ENCODE peak calls at places on chromosomes 12 and 14, in nine cellular contexts. T is GM23248, E is endothelial cell of umbilical vein, N is OCI-LY7, H is neural progenitor cell, Y is H9, A is IMR-90, S is PC-3, B is fibroblast of lung. V is an unnamed sample.

GRCh38 chr12:110426300-110426910 is 22.9 kb upstream of the ANAPC7 start:
- DNase-seq in T (no peak), E (no peak), N (no peak), H (no peak), Y (no peak), A (peak; percentile 4), S (no peak), B (no peak), V (no peak)

GRCh38 chr14:77340389-77340788 is 19.6 kb downstream of the GSTZ1 start:
- DNase-seq in T (no peak), E (no peak), N (no peak), H (no peak), Y (no peak), A (no peak), S (no peak), B (no peak), V (no peak)

GRCh38 chr12:93234641-93235040 is 143.1 kb upstream of the NUDT4 start:
- DNase-seq in T (no peak), E (peak; percentile 89), N (no peak), H (no peak), Y (no peak), A (no peak), S (peak; percentile 58), B (no peak), V (no peak)

GRCh38 chr14:58808828-58809227 is 171.1 kb downstream of the DACT1 start:
- DNase-seq in T (peak; percentile 25), E (peak; percentile 61), N (no peak), H (no peak), Y (no peak), A (peak; percentile 43), S (peak; percentile 87), B (peak; percentile 75), V (no peak)

GRCh38 chr12:26721800-26722199 is 111.2 kb downstream of the ITPR2 start:
- DNase-seq in T (peak; percentile 15), E (peak; percentile 92), N (no peak), H (no peak), Y (no peak), A (no peak), S (peak; percentile 74), B (peak; percentile 82), V (peak; percentile 26)

GRCh38 chr12:39798429-39798828 is 178.8 kb upstream of the ABCD2 start:
- DNase-seq in T (no peak), E (no peak), N (no peak), H (no peak), Y (no peak), A (no peak), S (no peak), B (no peak), V (no peak)

GRCh38 chr14:104287301-104288009 is 149.1 kb downstream of the KIF26A start:
- DNase-seq in T (no peak), E (no peak), N (no peak), H (no peak), Y (no peak), A (no peak), S (no peak), B (no peak), V (no peak)

GRCh38 chr14:95895720-95896119 is 19.1 kb downstream of the TUNAR start:
- DNase-seq in T (peak; percentile 31), E (no peak), N (peak; percentile 77), H (peak; percentile 63), Y (peak; percentile 82), A (no peak), S (peak; percentile 22), B (no peak), V (no peak)

GRCh38 chr12:70247653-70248199 is 4.5 kb downstream of the CNOT2 start:
- DNase-seq in T (peak; percentile 18), E (peak; percentile 60), N (no peak), H (no peak), Y (no peak), A (no peak), S (no peak), B (no peak), V (no peak)

GRCh38 chr12:106045251-106045674 is 93.5 kb downstream of the NUAK1 start:
- DNase-seq in T (no peak), E (no peak), N (no peak), H (no peak), Y (no peak), A (no peak), S (no peak), B (no peak), V (no peak)

GRCh38 chr12:20148241-20148640 is 220.1 kb upstream of the PDE3A start:
- DNase-seq in T (no peak), E (no peak), N (no peak), H (no peak), Y (no peak), A (no peak), S (no peak), B (no peak), V (no peak)

GRCh38 chr14:75720828-75721227 is 59.8 kb downstream of the TTLL5 start:
- DNase-seq in T (peak; percentile 59), E (peak; percentile 59), N (no peak), H (no peak), Y (no peak), A (no peak), S (no peak), B (peak; percentile 62), V (peak; percentile 18)

GRCh38 chr12:93166891-93167307 is 210.8 kb upstream of the NUDT4 start:
- DNase-seq in T (no peak), E (no peak), N (peak; percentile 81), H (no peak), Y (no peak), A (no peak), S (no peak), B (no peak), V (no peak)

GRCh38 chr12:46801293-46801692 is 24.5 kb downstream of the SLC38A4 start:
- DNase-seq in T (no peak), E (peak; percentile 3), N (no peak), H (no peak), Y (no peak), A (no peak), S (no peak), B (no peak), V (no peak)
- H2AFZ ChIP-seq in T (no peak overlapping the region), E (no peak overlapping the region), N (no peak overlapping the region), H (no peak overlapping the region), Y (no peak overlapping the region), A (no peak overlapping the region), S (no peak overlapping the region), B (no peak overlapping the region), V (no peak overlapping the region)

GRCh38 chr12:57091633-57092528 is 3.0 kb downstream of the NAB2 start:
- DNase-seq in T (no peak), E (no peak), N (no peak), H (no peak), Y (no peak), A (no peak), S (no peak), B (no peak), V (no peak)

GRCh38 chr12:57093412-57094193 is 4.7 kb downstream of the NAB2 start:
- DNase-seq in T (peak; percentile 93), E (peak; percentile 38), N (peak; percentile 55), H (peak; percentile 70), Y (peak; percentile 85), A (peak; percentile 90), S (peak; percentile 33), B (peak; percentile 85), V (peak; percentile 77)

GRCh38 chr12:57094194-57095160 is 5.6 kb downstream of the NAB2 start:
- DNase-seq in T (no peak), E (no peak), N (no peak), H (no peak), Y (no peak), A (no peak), S (no peak), B (no peak), V (no peak)

GRCh38 chr12:57092529-57092862 is 3.6 kb downstream of the NAB2 start:
- DNase-seq in T (no peak), E (no peak), N (no peak), H (no peak), Y (no peak), A (no peak), S (no peak), B (no peak), V (no peak)

GRCh38 chr12:57092876-57093411 is 4.0 kb downstream of the NAB2 start:
- DNase-seq in T (no peak), E (no peak), N (no peak), H (no peak), Y (no peak), A (no peak), S (no peak), B (no peak), V (no peak)
- H3K4me2 ChIP-seq in T (peak overlapping the region; percentile 77), E (no peak overlapping the region), N (no peak overlapping the region), H (no peak overlapping the region), Y (no peak overlapping the region), A (peak overlapping the region; percentile 13), S (no peak overlapping the region), B (peak overlapping the region; percentile 55), V (peak overlapping the region; percentile 67)

GRCh38 chr12:78888583-78888982 is 24.0 kb downstream of the SYT1 start:
- DNase-seq in T (no peak), E (no peak), N (peak; percentile 23), H (no peak), Y (no peak), A (no peak), S (no peak), B (no peak), V (no peak)

GRCh38 chr12:78887008-78887407 is 22.4 kb downstream of the SYT1 start:
- DNase-seq in T (peak; percentile 93), E (peak; percentile 73), N (no peak), H (no peak), Y (no peak), A (peak; percentile 80), S (peak; percentile 75), B (peak; percentile 96), V (peak; percentile 58)

GRCh38 chr12:78880078-78880477 is 15.5 kb downstream of the SYT1 start:
- DNase-seq in T (peak; percentile 14), E (peak; percentile 28), N (no peak), H (peak; percentile 63), Y (no peak), A (peak; percentile 1), S (peak; percentile 18), B (no peak), V (no peak)

GRCh38 chr12:78887444-78887843 is 22.9 kb downstream of the SYT1 start:
- DNase-seq in T (no peak), E (no peak), N (no peak), H (no peak), Y (no peak), A (no peak), S (no peak), B (no peak), V (no peak)

GRCh38 chr12:78885466-78885865 is 20.9 kb downstream of the SYT1 start:
- DNase-seq in T (no peak), E (no peak), N (no peak), H (peak; percentile 50), Y (peak; percentile 51), A (no peak), S (no peak), B (no peak), V (no peak)
- H3K4me1 ChIP-seq in T (peaks cover 30% of the 10 kb centered on the region), E (peaks cover 39% of the 10 kb centered on the region), N (peaks cover 11% of the 10 kb centered on the region), H (peaks cover 12% of the 10 kb centered on the region), Y (peaks cover 2% of the 10 kb centered on the region), A (no peaks in the 10 kb centered on the region), S (peaks cover 9% of the 10 kb centered on the region), B (no peaks in the 10 kb centered on the region), V (peaks cover 4% of the 10 kb centered on the region)

DNA sequence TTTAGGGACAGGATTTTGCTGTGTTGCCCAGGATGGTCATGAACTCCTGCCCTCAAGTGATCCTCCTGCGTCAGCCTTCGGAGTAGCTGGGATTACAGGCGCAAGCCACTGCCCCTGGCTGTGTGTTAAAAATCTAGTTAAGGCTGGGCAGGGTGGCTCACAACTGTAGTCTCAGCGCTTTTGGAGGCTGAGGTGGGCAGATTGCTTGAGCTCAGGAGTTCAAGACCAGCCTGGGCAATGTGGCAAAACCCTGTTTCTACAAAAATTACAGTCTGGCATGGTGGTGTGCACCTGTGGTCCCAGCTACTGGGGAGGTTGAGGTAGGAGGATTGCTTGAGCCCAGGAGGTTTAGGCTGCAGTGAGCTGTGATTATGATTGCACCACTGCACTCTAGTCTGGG is 9.2 kb downstream of the DDIT3 start:
- DNase-seq in T (no peak), E (no peak), N (no peak), H (no peak), Y (no peak), A (no peak), S (no peak), B (no peak), V (no peak)
- H2AFZ ChIP-seq in T (no peak overlapping the region), E (no peak overlapping the region), N (no peak overlapping the region), H (no peak overlapping the region), Y (no peak overlapping the region), A (no peak overlapping the region), S (no peak overlapping the region), B (no peak overlapping the region), V (no peak overlapping the region)

V was measured in mammary epithelial cell.